ENCODE peak calls at places on chromosomes 7 and 10, in eight cellular contexts. I is upper lobe of right lung, M is BJ, H is astrocyte of the spinal cord, G is dorsolateral prefrontal cortex, R is GM06990, E is ovary, W is fibroblast of lung. C is an unnamed sample.
A peak's percentile ranks its signal among the peaks of the same experiment; 100 is the strongest.

GRCh38 chr10:70664702-70665195 is 7.6 kb upstream of the ADAMTS14 start:
- DNase-seq in I (peak; percentile 38), M (peak; percentile 96), H (peak; percentile 98), G (peak; percentile 90), R (no peak), E (peak; percentile 32), W (peak; percentile 96), C (peak; percentile 95)

GRCh38 chr7:93327006-93327633 is 95.0 kb downstream of the VPS50 start:
- DNase-seq in I (no peak), M (peak; percentile 73), H (peak; percentile 90), G (no peak), R (no peak), E (no peak), W (peak; percentile 86), C (peak; percentile 89)

GRCh38 chr10:50629495-50630122 is 5.9 kb upstream of the SGMS1 start:
- DNase-seq in I (no peak), M (no peak), H (no peak), G (no peak), R (no peak), E (no peak), W (no peak), C (no peak)

GRCh38 chr10:102112210-102112817 is 7.9 kb downstream of the LDB1 start:
- DNase-seq in I (no peak), M (no peak), H (no peak), G (no peak), R (no peak), E (no peak), W (no peak), C (no peak)

GRCh38 chr10:104026762-104027161 is 58.9 kb downstream of the COL17A1 start:
- DNase-seq in I (no peak), M (no peak), H (no peak), G (no peak), R (no peak), E (no peak), W (no peak), C (no peak)

GRCh38 chr7:102170417-102170970 is 116.2 kb upstream of the SH2B2 start:
- DNase-seq in I (no peak), M (no peak), H (peak; percentile 42), G (no peak), R (no peak), E (no peak), W (peak; percentile 12), C (no peak)

GRCh38 chr7:101173752-101174244 is 6.3 kb downstream of the NAT16 start:
- DNase-seq in I (no peak), M (no peak), H (no peak), G (no peak), R (peak; percentile 88), E (no peak), W (no peak), C (no peak)

GRCh38 chr10:48801026-48801425 is 116.4 kb downstream of the WDFY4 start:
- DNase-seq in I (no peak), M (peak; percentile 21), H (no peak), G (no peak), R (no peak), E (no peak), W (no peak), C (peak; percentile 16)

GRCh38 chr10:113665806-113666354 is 2.0 kb upstream of the NRAP start:
- DNase-seq in I (no peak), M (peak; percentile 67), H (peak; percentile 78), G (no peak), R (no peak), E (no peak), W (peak; percentile 66), C (peak; percentile 88)

GRCh38 chr10:88702848-88703597 is 3.0 kb upstream of the LIPK start:
- DNase-seq in I (no peak), M (no peak), H (peak; percentile 59), G (no peak), R (no peak), E (no peak), W (no peak), C (no peak)

DNA sequence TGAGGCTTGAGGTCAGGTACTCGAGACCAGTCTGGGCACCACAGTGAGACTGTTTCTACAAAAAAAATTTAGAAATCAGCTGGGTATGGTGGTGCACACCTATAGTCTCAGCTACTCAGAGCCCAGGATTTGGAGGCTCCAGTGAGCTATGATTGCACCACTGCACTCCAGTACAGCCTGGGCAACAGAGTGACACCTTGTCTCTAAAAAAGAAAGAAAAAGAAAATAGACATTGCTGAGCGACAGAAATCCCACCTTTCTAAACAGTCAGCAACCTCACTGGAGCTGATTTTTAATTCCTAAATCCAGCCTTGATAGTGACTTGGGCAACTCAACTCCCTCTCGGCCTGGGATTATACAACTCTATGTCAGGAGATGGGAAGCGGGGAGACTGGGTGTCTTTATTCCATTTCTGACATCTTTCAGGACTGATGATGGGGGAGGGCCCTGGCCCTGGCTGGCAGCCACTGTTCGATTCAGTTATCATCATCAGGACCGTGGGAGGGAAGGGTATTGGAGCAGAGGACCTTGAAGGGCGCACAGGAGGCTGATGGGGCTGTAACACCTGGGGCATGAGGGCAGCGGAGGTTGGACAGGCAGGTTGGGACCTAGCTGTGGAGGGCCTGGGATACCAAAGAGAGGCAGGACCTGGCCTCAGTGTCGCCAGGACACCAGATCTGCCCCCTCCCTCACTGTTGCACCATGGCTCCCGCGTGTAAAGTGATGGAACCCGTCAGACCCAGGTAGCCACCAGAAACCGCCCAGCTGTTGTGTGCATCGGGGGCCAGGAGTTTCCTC is 14.7 kb downstream of the HSPB1 start:
- DNase-seq in I (no peak), M (no peak), H (no peak), G (no peak), R (no peak), E (peak; percentile 54), W (no peak), C (no peak)
- H3K4me3 ChIP-seq in I (peak overlapping the region; percentile 90), M (peak overlapping the region; percentile 83), H (peak overlapping the region; percentile 86), G (peak overlapping the region; percentile 78), R (peak overlapping the region; percentile 64), E (peak overlapping the region; percentile 60), W (peak overlapping the region; percentile 81), C (peak overlapping the region; percentile 63)

GRCh38 chr7:79286181-79286580 is 167.3 kb downstream of the MAGI2 start:
- DNase-seq in I (no peak), M (no peak), H (no peak), G (no peak), R (no peak), E (no peak), W (no peak), C (no peak)

GRCh38 chr7:79282882-79283602 is 170.4 kb downstream of the MAGI2 start:
- DNase-seq in I (no peak), M (peak; percentile 63), H (peak; percentile 76), G (no peak), R (no peak), E (no peak), W (peak; percentile 94), C (peak; percentile 84)

GRCh38 chr7:79281406-79281805 is 172.1 kb downstream of the MAGI2 start:
- DNase-seq in I (no peak), M (no peak), H (no peak), G (no peak), R (no peak), E (no peak), W (peak; percentile 41), C (peak; percentile 38)

GRCh38 chr7:79284226-79284625 is 169.2 kb downstream of the MAGI2 start:
- DNase-seq in I (no peak), M (no peak), H (no peak), G (no peak), R (no peak), E (no peak), W (peak; percentile 26), C (peak; percentile 61)

GRCh38 chr7:79282051-79282694 is 171.3 kb downstream of the MAGI2 start:
- DNase-seq in I (no peak), M (peak; percentile 66), H (peak; percentile 76), G (peak; percentile 36), R (no peak), E (peak; percentile 15), W (peak; percentile 86), C (peak; percentile 84)
- TF ChIP-seq CTCF in I (peak; percentile 35), M (peak; percentile 54), H (peak; percentile 56), G (peak; percentile 54), R (no peak), E (peak; percentile 28), W (peak; percentile 55), C (peak; percentile 58)

GRCh38 chr7:65238785-65239184 is 134.9 kb upstream of the ZNF92 start:
- DNase-seq in I (no peak), M (no peak), H (no peak), G (no peak), R (no peak), E (no peak), W (no peak), C (no peak)

GRCh38 chr7:65239324-65239706 is 134.3 kb upstream of the ZNF92 start:
- DNase-seq in I (no peak), M (no peak), H (no peak), G (no peak), R (no peak), E (no peak), W (no peak), C (no peak)

GRCh38 chr7:65235586-65235985 is 138.1 kb upstream of the ZNF92 start:
- DNase-seq in I (no peak), M (no peak), H (no peak), G (no peak), R (no peak), E (no peak), W (no peak), C (no peak)

GRCh38 chr7:65239707-65240352 is 133.8 kb upstream of the ZNF92 start:
- DNase-seq in I (peak; percentile 80), M (no peak), H (peak; percentile 13), G (no peak), R (no peak), E (peak; percentile 18), W (peak; percentile 12), C (no peak)
- H3K4me3 ChIP-seq in I (peak overlapping the region; percentile 50), M (peak overlapping the region; percentile 23), H (peak overlapping the region; percentile 55), G (peak overlapping the region; percentile 59), R (peak overlapping the region; percentile 18), E (no peak overlapping the region), W (no peak overlapping the region), C (peak overlapping the region; percentile 22)

GRCh38 chr7:130695840-130696239 is 9.5 kb upstream of the TSGA13 start:
- DNase-seq in I (no peak), M (no peak), H (peak; percentile 41), G (no peak), R (peak; percentile 1), E (no peak), W (peak; percentile 63), C (peak; percentile 56)
- TF ChIP-seq CTCF in I (peak; percentile 54), M (peak; percentile 69), H (peak; percentile 67), G (peak; percentile 39), R (peak; percentile 49), E (peak; percentile 48), W (peak; percentile 63), C (peak; percentile 61)

GRCh38 chr10:124022066-124022465 is 71.3 kb downstream of the CHST15 start:
- DNase-seq in I (no peak), M (no peak), H (peak; percentile 32), G (no peak), R (no peak), E (no peak), W (peak; percentile 17), C (no peak)
- H3K4me3 ChIP-seq in I (no peak overlapping the region), M (no peak overlapping the region), H (no peak overlapping the region), G (no peak overlapping the region), R (no peak overlapping the region), E (no peak overlapping the region), W (no peak overlapping the region), C (no peak overlapping the region)

C was measured in fibroblast of the aortic adventitia.